ENCODE peak calls at places on chromosomes 13 and 19, in six cellular contexts. O, A, Q, U, T and L are unnamed samples.

GRCh38 chr19:19661675-19662251 is 1.7 kb downstream of the ATP13A1 start:
- DNase-seq in O (no peak), A (no peak), Q (peak; percentile 45), U (no peak), T (no peak), L (no peak)

GRCh38 chr13:33125821-33126570 is 109.8 kb downstream of the KL start:
- DNase-seq in O (peak; percentile 27), A (peak; percentile 82), Q (no peak), U (peak; percentile 49), T (peak; percentile 76), L (peak; percentile 13)

GRCh38 chr19:51547397-51548212 is 16.1 kb upstream of the SIGLEC6 start:
- DNase-seq in O (no peak), A (no peak), Q (no peak), U (no peak), T (no peak), L (no peak)

GRCh38 chr19:18481505-18482222 is 40.2 kb downstream of the ELL start:
- DNase-seq in O (no peak), A (no peak), Q (no peak), U (no peak), T (no peak), L (no peak)

GRCh38 chr19:45667620-45668341 is at the start of gene GIPR:
- DNase-seq in O (no peak), A (no peak), Q (peak; percentile 84), U (peak; percentile 70), T (no peak), L (no peak)

GRCh38 chr13:35906636-35907035 is 224.5 kb downstream of the DCLK1 start:
- DNase-seq in O (no peak), A (no peak), Q (no peak), U (no peak), T (no peak), L (no peak)

GRCh38 chr19:6241056-6241455 is 38.7 kb downstream of the MLLT1 start:
- DNase-seq in O (no peak), A (no peak), Q (no peak), U (no peak), T (no peak), L (no peak)

GRCh38 chr13:98022210-98022609 is 68.7 kb downstream of the IPO5 start:
- DNase-seq in O (no peak), A (peak; percentile 35), Q (no peak), U (peak; percentile 53), T (peak; percentile 35), L (no peak)

GRCh38 chr19:51071006-51071405 is 6.1 kb upstream of the KLK13 start:
- DNase-seq in O (no peak), A (no peak), Q (no peak), U (no peak), T (no peak), L (no peak)

GRCh38 chr19:42412223-42412622 is 15.0 kb downstream of the LIPE start:
- DNase-seq in O (no peak), A (no peak), Q (peak; percentile 81), U (no peak), T (no peak), L (no peak)

GRCh38 chr13:44244288-44244687 is 129.3 kb upstream of the SERP2 start:
- DNase-seq in O (no peak), A (no peak), Q (no peak), U (no peak), T (no peak), L (no peak)

GRCh38 chr13:61410669-61411297 is 4.9 kb downstream of the PCDH20 start:
- DNase-seq in O (no peak), A (no peak), Q (no peak), U (no peak), T (no peak), L (no peak)

GRCh38 chr13:84873951-84874350 is 925.3 kb downstream of the SLITRK6 start:
- DNase-seq in O (no peak), A (no peak), Q (no peak), U (no peak), T (no peak), L (no peak)

GRCh38 chr13:112876305-112877000 is 92.6 kb upstream of the MCF2L start:
- DNase-seq in O (no peak), A (no peak), Q (no peak), U (peak; percentile 7), T (no peak), L (no peak)
- H3K36me3 ChIP-seq in O (peaks cover 38% of the 10 kb centered on the region), A (no peaks in the 10 kb centered on the region), Q (no peaks in the 10 kb centered on the region), U (peaks cover 12% of the 10 kb centered on the region), T (peaks cover 75% of the 10 kb centered on the region), L (peaks cover 25% of the 10 kb centered on the region)

DNA sequence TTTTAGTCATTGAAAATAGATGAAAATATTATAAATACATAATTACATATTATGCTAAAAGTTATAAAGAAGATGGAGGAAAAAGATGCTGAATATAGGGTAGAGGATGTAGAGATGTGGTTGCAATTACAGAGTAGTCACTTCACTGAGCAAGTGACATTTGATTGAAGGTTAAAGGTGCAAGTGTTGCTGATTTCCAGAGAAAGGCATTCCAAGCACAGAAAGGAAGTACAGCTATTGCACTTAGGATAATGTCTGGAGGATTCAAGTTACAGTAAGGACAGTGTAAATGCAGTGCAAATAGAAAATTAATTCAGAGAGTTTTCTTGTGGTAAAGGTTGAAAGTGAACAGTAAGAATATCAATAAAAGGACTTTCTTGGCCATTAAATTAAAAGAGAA is 1721.8 kb downstream of the PCDH9 start:
- DNase-seq in O (no peak), A (no peak), Q (no peak), U (no peak), T (no peak), L (no peak)
- H3K27ac ChIP-seq in O (no peak overlapping the region), A (no peak overlapping the region), Q (no peak overlapping the region), U (no peak overlapping the region), T (no peak overlapping the region), L (no peak overlapping the region)

GRCh38 chr19:7862413-7862951 is 11.7 kb downstream of the PRR36 start:
- DNase-seq in O (peak; percentile 93), A (peak; percentile 58), Q (peak; percentile 81), U (peak; percentile 74), T (no peak), L (no peak)
- H3K4me3 ChIP-seq in O (peak overlapping the region; percentile 82), A (peak overlapping the region; percentile 39), Q (peak overlapping the region; percentile 32), U (peak overlapping the region; percentile 44), T (peak overlapping the region; percentile 20), L (peak overlapping the region; percentile 51)

GRCh38 chr19:1417681-1418493 is 10.5 kb downstream of the DAZAP1 start:
- DNase-seq in O (no peak), A (peak; percentile 71), Q (no peak), U (no peak), T (no peak), L (no peak)
- H3K36me3 ChIP-seq in O (peaks cover 37% of the 10 kb centered on the region), A (no peaks in the 10 kb centered on the region), Q (peaks cover 18% of the 10 kb centered on the region), U (peaks cover 17% of the 10 kb centered on the region), T (peaks cover 47% of the 10 kb centered on the region), L (peaks cover 44% of the 10 kb centered on the region)

GRCh38 chr13:27962982-27963381 is 6.1 kb downstream of the CDX2 start:
- DNase-seq in O (no peak), A (no peak), Q (no peak), U (no peak), T (no peak), L (no peak)

GRCh38 chr13:27960362-27961226 is 8.5 kb downstream of the CDX2 start:
- DNase-seq in O (no peak), A (peak; percentile 62), Q (peak; percentile 88), U (peak; percentile 64), T (no peak), L (no peak)

GRCh38 chr13:27961227-27962085 is 7.7 kb downstream of the CDX2 start:
- DNase-seq in O (no peak), A (no peak), Q (no peak), U (no peak), T (no peak), L (no peak)

GRCh38 chr13:27959976-27960361 is 9.1 kb downstream of the CDX2 start:
- DNase-seq in O (no peak), A (no peak), Q (no peak), U (no peak), T (no peak), L (no peak)

DNA sequence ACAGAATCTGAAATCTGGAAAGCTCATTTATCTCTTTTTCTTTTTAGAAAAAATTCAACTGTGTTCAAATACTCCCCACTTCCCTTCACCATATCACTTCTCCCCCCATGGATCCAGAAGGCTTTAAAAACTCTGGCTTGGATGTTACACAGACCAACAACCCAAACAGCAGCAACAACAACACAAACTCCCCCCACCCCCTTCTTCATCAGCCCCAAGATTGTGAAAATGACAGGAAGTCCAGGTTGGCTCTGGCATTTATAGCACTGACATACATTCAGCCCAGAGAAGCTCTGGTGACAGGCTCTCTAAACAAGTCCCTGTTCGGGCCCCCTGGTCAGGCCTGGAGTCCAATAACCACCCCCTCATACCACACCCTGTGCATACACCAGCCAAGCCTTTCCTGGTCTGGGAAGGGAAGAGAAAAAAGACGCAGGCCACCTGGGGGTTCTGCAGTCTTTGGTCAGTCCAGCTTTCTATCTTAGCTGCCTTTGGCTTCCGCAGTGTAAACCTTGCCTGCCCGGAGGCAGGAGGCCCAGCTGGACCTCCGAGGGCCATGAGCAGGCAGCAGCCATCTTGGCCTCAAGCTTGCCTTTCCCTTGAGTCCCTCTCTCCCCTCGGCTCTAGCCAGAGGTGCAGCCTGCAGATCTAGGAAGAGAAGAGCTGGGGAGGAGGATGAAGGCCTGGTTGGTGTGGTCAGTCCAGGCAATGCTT is 6.8 kb downstream of the CDX2 start:
- DNase-seq in O (no peak), A (no peak), Q (peak; percentile 65), U (no peak), T (no peak), L (no peak)
- H3K27ac ChIP-seq in O (no peak overlapping the region), A (no peak overlapping the region), Q (peak overlapping the region; percentile 94), U (no peak overlapping the region), T (no peak overlapping the region), L (no peak overlapping the region)

GRCh38 chr13:52848455-52849190 is at the start of gene PCDH8:
- DNase-seq in O (peak; percentile 79), A (peak; percentile 56), Q (no peak), U (no peak), T (no peak), L (no peak)
- H3K4me3 ChIP-seq in O (peak within 1 kb of the TSS; percentile 24), A (peak within 1 kb of the TSS; percentile 29), Q (no peak within 1 kb of the TSS), U (no peak within 1 kb of the TSS), T (no peak within 1 kb of the TSS), L (peak within 1 kb of the TSS; percentile 5)

GRCh38 chr19:307793-308420 is 16.7 kb upstream of the PLPP2 start:
- DNase-seq in O (no peak), A (no peak), Q (no peak), U (no peak), T (no peak), L (no peak)

GRCh38 chr19:307111-307531 is 15.9 kb upstream of the PLPP2 start:
- DNase-seq in O (no peak), A (no peak), Q (no peak), U (no peak), T (no peak), L (no peak)

GRCh38 chr19:309206-309565 is 18.0 kb upstream of the PLPP2 start:
- DNase-seq in O (no peak), A (no peak), Q (no peak), U (no peak), T (no peak), L (no peak)

GRCh38 chr19:310141-310651 is 19.0 kb upstream of the PLPP2 start:
- DNase-seq in O (no peak), A (no peak), Q (no peak), U (no peak), T (no peak), L (no peak)

GRCh38 chr19:308471-309205 is 17.4 kb upstream of the PLPP2 start:
- DNase-seq in O (no peak), A (no peak), Q (no peak), U (no peak), T (no peak), L (no peak)
- H3K36me3 ChIP-seq in O (peaks cover 47% of the 10 kb centered on the region), A (no peaks in the 10 kb centered on the region), Q (no peaks in the 10 kb centered on the region), U (peaks cover 19% of the 10 kb centered on the region), T (peaks cover 48% of the 10 kb centered on the region), L (peaks cover 52% of the 10 kb centered on the region)